ENCODE peak calls at places on chromosomes 11 and 22, in seven cellular contexts. Y is right atrium auricular region, B is spleen, Q is MM.1S, C is HCT116, X is A673, W is adrenal gland. R is an unnamed sample.

GRCh38 chr11:123251656-123252344 is 56.8 kb upstream of the CLMP start:
- DNase-seq in Y (peak; percentile 72), B (no peak), Q (no peak), C (no peak), X (peak; percentile 57), W (peak; percentile 85), R (peak; percentile 77)

GRCh38 chr22:39276461-39277134 is 31.8 kb upstream of the PDGFB start:
- DNase-seq in Y (no peak), B (no peak), Q (no peak), C (no peak), X (no peak), W (no peak), R (no peak)

GRCh38 chr11:73521621-73522020 is 76.3 kb downstream of the FAM168A start:
- DNase-seq in Y (no peak), B (no peak), Q (no peak), C (peak; percentile 68), X (peak; percentile 95), W (no peak), R (no peak)

GRCh38 chr11:18394928-18395734 is 768 bp downstream of the LDHA start:
- DNase-seq in Y (no peak), B (peak; percentile 78), Q (peak; percentile 50), C (no peak), X (peak; percentile 32), W (peak; percentile 70), R (peak; percentile 76)

GRCh38 chr11:131063638-131064037 is 147.4 kb upstream of the SNX19 start:
- DNase-seq in Y (no peak), B (no peak), Q (no peak), C (no peak), X (no peak), W (no peak), R (no peak)

GRCh38 chr22:23219787-23220484 is 39.6 kb downstream of the BCR start:
- DNase-seq in Y (no peak), B (peak; percentile 89), Q (no peak), C (no peak), X (peak; percentile 43), W (peak; percentile 84), R (no peak)

GRCh38 chr22:25546751-25547150 is 17.7 kb upstream of the GRK3 start:
- DNase-seq in Y (no peak), B (no peak), Q (no peak), C (peak; percentile 50), X (no peak), W (no peak), R (no peak)

GRCh38 chr11:64581057-64581523 is 9.9 kb upstream of the SLC22A12 start:
- DNase-seq in Y (no peak), B (peak; percentile 35), Q (no peak), C (no peak), X (no peak), W (no peak), R (no peak)

GRCh38 chr11:18093946-18094345 is 11.9 kb downstream of the SAAL1 start:
- DNase-seq in Y (no peak), B (no peak), Q (no peak), C (no peak), X (no peak), W (no peak), R (no peak)

GRCh38 chr22:42794551-42795510 is 62.2 kb downstream of the ARFGAP3 start:
- DNase-seq in Y (no peak), B (peak; percentile 80), Q (no peak), C (no peak), X (no peak), W (no peak), R (no peak)

GRCh38 chr11:75809991-75810390 is 5.0 kb upstream of the UVRAG start:
- DNase-seq in Y (no peak), B (no peak), Q (no peak), C (no peak), X (no peak), W (no peak), R (no peak)

GRCh38 chr11:86067230-86068137 is 1.4 kb downstream of the PICALM start:
- DNase-seq in Y (no peak), B (no peak), Q (peak; percentile 15), C (no peak), X (no peak), W (no peak), R (no peak)

GRCh38 chr11:122707111-122707510 is 51.6 kb downstream of the UBASH3B start:
- DNase-seq in Y (no peak), B (no peak), Q (no peak), C (no peak), X (no peak), W (no peak), R (no peak)

DNA sequence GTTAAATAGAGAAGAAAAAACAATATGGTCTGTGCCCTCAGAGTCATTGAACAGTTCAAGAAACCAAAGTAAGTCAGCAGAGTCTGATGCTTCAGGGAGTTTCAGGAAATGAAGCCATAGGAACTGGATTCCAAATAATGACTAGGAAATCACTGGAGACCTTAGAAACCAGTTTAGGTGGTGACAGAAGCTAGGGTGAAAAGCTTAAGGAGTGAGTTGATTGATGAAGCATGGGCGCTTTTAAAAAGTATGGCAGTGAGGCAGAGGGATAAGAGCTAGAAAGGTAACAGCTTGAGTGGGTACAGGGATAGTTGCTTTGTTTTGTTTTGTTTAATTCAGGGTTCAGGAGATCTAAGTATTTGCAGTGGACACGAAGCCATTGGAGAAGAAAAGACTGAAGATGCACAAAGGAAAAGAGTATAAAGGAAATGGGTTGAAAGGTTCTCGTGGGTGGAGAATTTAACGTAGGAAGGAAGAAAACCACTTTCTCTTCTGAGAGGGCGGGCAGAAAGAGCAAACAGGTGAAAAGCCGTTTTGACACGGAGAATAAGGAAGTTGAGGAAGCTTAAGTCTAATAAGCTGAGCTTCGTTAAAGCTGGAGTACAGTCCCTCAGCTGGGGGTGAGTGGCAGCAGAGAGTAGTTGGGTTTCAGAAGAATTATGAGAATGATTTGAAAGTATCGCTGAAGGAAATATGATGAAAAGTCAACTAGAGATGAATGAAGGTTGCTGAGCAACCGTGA is 14.8 kb downstream of the SGSM3 start:
- DNase-seq in Y (no peak), B (no peak), Q (peak; percentile 50), C (no peak), X (peak; percentile 66), W (no peak), R (no peak)
- TF ChIP-seq CTCF in Y (no peak), B (no peak), Q (no peak), C (no peak), X (no peak), W (no peak), R (no peak)

DNA sequence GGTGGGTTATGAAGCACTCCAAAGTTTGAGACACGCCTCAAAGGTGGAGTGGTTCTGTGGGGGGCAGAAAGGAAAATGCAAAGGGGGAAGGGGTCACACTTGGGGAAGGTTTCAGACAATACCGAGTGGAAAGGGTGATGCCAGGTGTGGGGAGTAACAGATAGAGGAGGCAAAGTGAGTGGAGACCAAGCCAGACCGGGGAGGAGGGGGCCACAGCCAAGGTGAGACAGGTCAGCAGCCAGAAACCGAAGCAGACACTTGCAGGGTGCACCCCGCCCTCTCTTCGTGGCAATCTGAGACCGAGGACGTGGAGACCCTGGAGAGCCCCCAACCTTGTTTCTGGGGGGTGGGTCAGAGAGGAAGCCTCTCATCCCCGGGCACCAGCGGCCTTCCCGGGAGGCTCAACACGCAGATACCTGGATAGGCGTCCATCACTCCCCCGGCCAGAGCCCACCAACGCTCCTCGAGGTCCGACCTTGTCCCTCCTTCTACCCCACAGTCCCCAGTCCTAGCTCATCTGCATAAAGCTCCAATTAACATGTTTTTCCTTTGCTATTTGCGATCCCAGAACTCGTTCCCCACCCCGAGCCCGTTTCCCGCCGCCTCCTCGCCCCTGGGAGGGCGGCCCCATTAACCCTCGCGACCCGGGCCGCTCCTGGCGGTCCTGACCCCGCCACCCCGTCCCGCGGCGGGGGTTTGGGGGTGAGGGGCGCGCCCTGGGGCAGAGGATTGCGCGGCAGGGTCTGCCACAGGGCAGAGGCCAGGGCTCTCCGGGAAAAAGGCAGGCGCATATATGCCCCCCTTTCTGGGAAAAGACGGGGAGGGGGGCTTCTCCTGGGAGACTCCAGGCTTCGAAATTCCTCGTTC is 21.8 kb downstream of the RTN4RL2 start:
- DNase-seq in Y (no peak), B (peak; percentile 73), Q (no peak), C (no peak), X (no peak), W (no peak), R (no peak)
- H3K4me3 ChIP-seq in Y (no peak overlapping the region), B (peak overlapping the region; percentile 61), Q (peak overlapping the region; percentile 59), C (no peak overlapping the region), X (peak overlapping the region; percentile 61), W (no peak overlapping the region), R (peak overlapping the region; percentile 55)

GRCh38 chr11:121485221-121485620 is 32.5 kb upstream of the SORL1-AS1 start:
- DNase-seq in Y (no peak), B (no peak), Q (no peak), C (no peak), X (no peak), W (no peak), R (no peak)

GRCh38 chr11:121483805-121484478 is 31.2 kb upstream of the SORL1-AS1 start:
- DNase-seq in Y (no peak), B (no peak), Q (no peak), C (no peak), X (no peak), W (no peak), R (no peak)

GRCh38 chr11:121488145-121488544 is 35.4 kb upstream of the SORL1-AS1 start:
- DNase-seq in Y (no peak), B (no peak), Q (no peak), C (no peak), X (no peak), W (no peak), R (no peak)

GRCh38 chr11:121487191-121487590 is 34.4 kb upstream of the SORL1-AS1 start:
- DNase-seq in Y (no peak), B (no peak), Q (no peak), C (no peak), X (no peak), W (no peak), R (no peak)

GRCh38 chr11:121486054-121486453 is 33.3 kb upstream of the SORL1-AS1 start:
- DNase-seq in Y (no peak), B (no peak), Q (no peak), C (no peak), X (no peak), W (no peak), R (no peak)
- H3K27ac ChIP-seq in Y (no peak overlapping the region), B (no peak overlapping the region), Q (no peak overlapping the region), C (no peak overlapping the region), X (no peak overlapping the region), W (no peak overlapping the region), R (no peak overlapping the region)

GRCh38 chr22:29245626-29246385 is 22.0 kb downstream of the RHBDD3 start:
- DNase-seq in Y (peak; percentile 78), B (peak; percentile 90), Q (peak; percentile 81), C (peak; percentile 34), X (peak; percentile 70), W (peak; percentile 92), R (no peak)

GRCh38 chr22:29243874-29244446 is 23.8 kb downstream of the RHBDD3 start:
- DNase-seq in Y (no peak), B (peak; percentile 1), Q (peak; percentile 78), C (no peak), X (no peak), W (no peak), R (no peak)

DNA sequence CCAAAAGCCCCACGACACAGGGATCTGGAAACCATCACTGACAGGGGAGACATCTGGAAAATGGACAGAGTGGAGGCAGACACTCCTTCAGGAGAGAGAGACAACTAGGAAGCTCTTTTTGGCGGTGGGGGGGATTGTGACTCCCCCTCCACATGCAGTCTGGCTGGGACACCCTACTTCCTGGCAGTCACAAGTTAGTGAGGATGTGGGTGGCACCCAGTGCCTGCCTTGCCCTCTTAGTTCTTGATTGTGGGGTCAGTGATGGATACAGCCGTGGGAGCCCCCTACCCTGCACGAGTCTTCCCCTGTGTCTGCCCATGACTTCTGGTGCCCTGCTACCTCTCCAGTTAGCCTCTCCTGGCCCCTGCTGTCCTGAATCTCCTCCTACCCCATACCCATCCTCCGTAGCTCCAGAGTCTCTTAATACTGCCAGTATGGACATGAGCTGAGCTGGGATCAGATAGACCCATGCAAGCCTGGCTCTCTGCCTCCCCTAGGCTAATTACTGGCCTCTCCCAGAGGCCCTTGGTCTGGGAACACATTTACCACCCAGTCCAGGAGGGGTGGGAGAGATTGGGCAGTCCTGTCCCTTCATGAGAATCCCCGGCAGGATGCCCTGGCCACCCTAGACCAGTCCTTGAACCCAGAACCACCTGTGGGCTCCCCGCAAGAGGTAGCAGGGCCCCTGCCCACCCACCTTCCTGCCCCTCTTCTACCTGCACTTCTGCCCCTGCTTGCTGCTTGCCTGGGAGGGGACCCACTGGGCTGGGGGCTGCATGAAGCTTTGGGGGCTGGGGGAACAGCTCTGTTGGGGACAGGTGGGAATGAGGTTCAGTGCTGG is 22.8 kb downstream of the RHBDD3 start:
- DNase-seq in Y (no peak), B (peak; percentile 47), Q (no peak), C (no peak), X (no peak), W (no peak), R (no peak)
- TF ChIP-seq CTCF in Y (no peak), B (no peak), Q (no peak), C (no peak), X (no peak), W (no peak), R (no peak)